ENCODE peak calls at places on chromosomes 1 and 21, in five cellular contexts. W is GM12878, G is HepG2, S is upper lobe of left lung, Y is K562. N is an unnamed sample.

GRCh38 chr1:246329900-246330299 is 177.2 kb downstream of the SMYD3 start:
- ATAC-seq in W (peak; percentile 94), G (no peak), S (no peak), Y (no peak), N (no peak)

GRCh38 chr21:40421121-40421520 is 425.8 kb downstream of the DSCAM start:
- ATAC-seq in W (no peak), G (no peak), S (no peak), Y (no peak), N (no peak)

GRCh38 chr1:215137985-215138384 is 55.4 kb downstream of the KCNK2 start:
- ATAC-seq in W (no peak), G (no peak), S (no peak), Y (no peak), N (no peak)

GRCh38 chr1:215114154-215114933 is 31.8 kb downstream of the KCNK2 start:
- ATAC-seq in W (no peak), G (no peak), S (peak; percentile 57), Y (no peak), N (no peak)

GRCh38 chr1:15066191-15066590 is 87.4 kb upstream of the TMEM51 start:
- ATAC-seq in W (no peak), G (no peak), S (no peak), Y (no peak), N (no peak)

GRCh38 chr1:43270421-43271095 is 775 bp downstream of the TMEM125 start:
- ATAC-seq in W (no peak), G (no peak), S (peak; percentile 93), Y (peak; percentile 66), N (no peak)

GRCh38 chr1:174206148-174206826 is 47.0 kb downstream of the RABGAP1L start:
- ATAC-seq in W (no peak), G (no peak), S (no peak), Y (no peak), N (no peak)

GRCh38 chr1:7447093-7447492 is 324.0 kb upstream of the VAMP3 start:
- ATAC-seq in W (no peak), G (no peak), S (peak; percentile 5), Y (no peak), N (no peak)

GRCh38 chr1:156130578-156130942 is 16.0 kb downstream of the LMNA start:
- ATAC-seq in W (no peak), G (no peak), S (no peak), Y (no peak), N (no peak)

GRCh38 chr1:217087981-217088380 is 364.8 kb upstream of the ESRRG start:
- ATAC-seq in W (no peak), G (no peak), S (no peak), Y (no peak), N (no peak)

GRCh38 chr1:41800237-41800902 is 118.4 kb downstream of the HIVEP3 start:
- ATAC-seq in W (peak; percentile 78), G (no peak), S (peak; percentile 47), Y (no peak), N (peak; percentile 37)

GRCh38 chr1:43938892-43939587 is 5.4 kb downstream of the ARTN start:
- ATAC-seq in W (no peak), G (no peak), S (no peak), Y (no peak), N (no peak)

GRCh38 chr1:36222481-36223372 is 1.5 kb upstream of the THRAP3 start:
- ATAC-seq in W (no peak), G (no peak), S (no peak), Y (no peak), N (no peak)

GRCh38 chr1:36224537-36225297 is 474 bp downstream of the THRAP3 start:
- ATAC-seq in W (peak; percentile 84), G (peak; percentile 85), S (peak; percentile 89), Y (peak; percentile 90), N (peak; percentile 81)

GRCh38 chr1:36223373-36223995 is 759 bp upstream of the THRAP3 start:
- ATAC-seq in W (peak; percentile 53), G (peak; percentile 17), S (no peak), Y (peak; percentile 49), N (peak; percentile 1)

GRCh38 chr1:36225298-36225899 is 1.2 kb downstream of the THRAP3 start:
- ATAC-seq in W (no peak), G (no peak), S (no peak), Y (no peak), N (no peak)

DNA sequence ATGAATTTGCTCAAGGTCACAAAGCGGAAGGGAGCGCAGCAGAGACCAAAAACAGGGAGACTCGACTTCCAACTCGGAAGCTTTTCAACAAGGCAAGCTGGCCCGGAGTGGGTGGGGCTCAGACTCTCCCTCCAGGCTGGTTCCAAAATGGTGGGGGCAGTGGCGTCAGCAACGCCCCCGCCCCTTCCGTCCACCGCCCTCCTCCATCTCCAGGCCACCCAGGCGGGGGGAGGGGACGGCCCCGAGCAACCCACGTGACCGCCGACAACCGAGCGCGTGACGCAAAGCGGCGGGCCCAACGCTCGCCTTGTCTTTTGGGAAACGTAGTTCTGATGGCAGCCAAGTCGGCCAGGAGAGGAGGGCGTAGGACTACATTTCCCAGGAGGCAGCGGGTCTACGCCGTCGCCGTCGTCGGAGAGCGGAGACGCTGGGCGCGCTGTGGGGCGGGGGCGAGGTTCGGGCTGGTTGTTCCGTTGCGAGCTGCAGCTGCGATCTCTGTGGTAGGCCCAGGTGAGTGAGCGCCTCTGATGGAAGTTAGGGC is at the start of gene THRAP3:
- ATAC-seq in W (peak; percentile 95), G (peak; percentile 96), S (peak; percentile 99), Y (peak; percentile 94), N (peak; percentile 98)
- TF ChIP-seq EP300 in W (no peak), G (peak; percentile 19), S (no peak), Y (peak; percentile 40), N (peak; percentile 18)

DNA sequence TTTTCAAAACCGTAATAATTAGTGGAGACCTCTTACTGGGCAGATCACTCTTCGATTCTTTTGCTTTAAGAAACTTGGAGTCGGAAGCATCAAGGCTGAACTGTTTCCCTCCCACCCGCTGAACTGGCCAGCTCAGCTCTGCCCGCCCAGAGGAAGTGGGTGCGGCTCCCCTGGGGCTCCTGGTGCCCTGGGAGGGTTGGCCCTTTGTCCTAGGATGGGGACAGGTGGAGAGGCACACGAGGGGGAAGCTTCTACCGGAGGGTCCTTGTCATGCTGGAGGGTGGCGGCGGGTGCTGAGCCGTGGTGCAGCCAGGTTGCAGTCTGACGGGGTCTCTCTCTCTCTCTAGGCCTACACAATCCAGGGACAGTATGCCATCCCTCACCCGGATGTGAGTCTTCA is 64.3 kb upstream of the COL6A1 start:
- ATAC-seq in W (no peak), G (no peak), S (no peak), Y (no peak), N (no peak)
- H3K27ac ChIP-seq in W (no peak overlapping the region), G (no peak overlapping the region), S (no peak overlapping the region), Y (no peak overlapping the region), N (no peak overlapping the region)

DNA sequence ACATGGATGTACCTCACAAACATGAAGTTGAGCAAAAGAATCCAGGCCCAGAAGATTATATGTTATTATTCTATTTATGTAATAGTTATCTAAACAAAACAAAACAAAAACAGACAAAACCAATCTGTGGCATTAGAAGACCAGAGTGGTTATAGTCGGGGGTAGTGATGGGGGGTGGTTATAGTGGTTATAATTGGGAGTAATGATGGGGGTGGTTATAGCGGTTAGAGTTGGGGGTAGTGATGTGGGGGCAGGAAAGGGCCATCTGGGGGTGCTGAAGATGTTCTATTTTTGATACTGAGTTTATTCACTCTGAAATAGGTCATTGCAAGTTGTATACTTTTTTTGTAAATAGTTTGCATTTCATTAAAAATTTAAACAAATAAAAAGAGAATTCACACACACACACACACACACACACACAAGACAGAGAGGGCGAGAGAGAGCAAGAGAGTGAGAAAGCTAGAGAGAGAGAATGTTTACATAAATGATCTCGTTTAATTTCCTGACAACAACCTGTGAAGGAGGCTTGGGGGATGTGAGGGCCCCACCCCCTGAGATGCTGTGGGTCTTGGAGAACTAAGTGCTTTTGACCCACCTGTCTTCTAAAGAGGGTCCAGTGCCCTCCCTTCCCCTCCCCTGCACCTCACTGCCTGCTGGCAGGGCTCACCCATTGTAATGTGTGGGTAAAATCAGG is 37.4 kb downstream of the RHOU start:
- ATAC-seq in W (no peak), G (no peak), S (no peak), Y (no peak), N (no peak)
- TF ChIP-seq POLR2AphosphoS5 in W (no peak), G (no peak), S (no peak), Y (no peak), N (no peak)

GRCh38 chr21:43848771-43849170 is 16.3 kb upstream of the AGPAT3 start:
- ATAC-seq in W (no peak), G (no peak), S (no peak), Y (no peak), N (no peak)

GRCh38 chr21:43849532-43850299 is 15.3 kb upstream of the AGPAT3 start:
- ATAC-seq in W (no peak), G (no peak), S (peak; percentile 21), Y (no peak), N (no peak)

GRCh38 chr21:43845386-43845785 is 19.6 kb upstream of the AGPAT3 start:
- ATAC-seq in W (no peak), G (no peak), S (no peak), Y (no peak), N (no peak)

GRCh38 chr21:43847301-43847700 is 17.7 kb upstream of the AGPAT3 start:
- ATAC-seq in W (no peak), G (no peak), S (no peak), Y (no peak), N (no peak)

GRCh38 chr21:43846430-43846829 is 18.6 kb upstream of the AGPAT3 start:
- ATAC-seq in W (no peak), G (no peak), S (no peak), Y (no peak), N (no peak)
- TF ChIP-seq EP300 in W (no peak), G (no peak), S (no peak), Y (no peak), N (no peak)

DNA sequence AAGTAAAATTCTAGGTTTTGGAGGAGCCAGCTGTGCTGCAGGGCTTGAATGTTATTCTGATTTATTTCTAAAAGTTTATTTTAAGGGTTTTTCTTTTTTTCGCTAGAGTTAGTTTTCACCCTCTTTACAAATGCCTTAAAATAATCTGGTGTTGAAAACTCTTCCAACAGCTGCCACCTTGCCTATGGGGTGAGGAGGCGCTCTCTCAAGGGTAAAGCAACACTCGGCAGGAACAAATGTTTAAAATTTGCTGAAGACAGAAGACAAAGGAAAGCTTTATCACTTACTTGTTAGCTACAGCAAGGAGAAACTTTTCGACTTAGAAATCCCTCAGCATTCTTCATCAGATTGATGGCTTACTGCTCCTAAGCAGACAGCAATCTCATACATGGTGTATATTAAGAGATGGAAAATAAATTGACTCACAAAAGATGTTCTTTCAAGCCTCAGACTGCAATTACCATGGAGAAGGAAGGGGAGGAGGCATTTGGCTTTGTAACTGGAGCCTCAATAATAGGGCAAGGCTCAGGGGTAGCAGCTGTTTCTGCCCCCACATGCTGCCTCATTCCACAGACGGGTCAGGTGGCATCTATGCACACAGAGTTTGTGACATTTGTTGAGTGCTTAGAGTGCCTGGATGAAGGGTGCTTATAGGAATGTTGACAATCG is 79.8 kb upstream of the RALGPS2 start:
- ATAC-seq in W (no peak), G (no peak), S (no peak), Y (no peak), N (no peak)
- H3K27ac ChIP-seq in W (no peak overlapping the region), G (no peak overlapping the region), S (no peak overlapping the region), Y (no peak overlapping the region), N (no peak overlapping the region)